ENCODE peak calls at places on chromosomes 3 and 15, in four cellular contexts. One of them, this sample, is unnamed.

GRCh38 chr3:152444029-152444641 is 175.4 kb downstream of the MBNL1 start:
- DNase-seq in astrocyte of the spinal cord: peak
- DNase-seq in Peyer's patch: no peak
- DNase-seq in H7: peak
- DNase-seq in this sample: peak

GRCh38 chr3:123719785-123720531 is 135.1 kb upstream of the HACD2 start:
- DNase-seq in Peyer's patch: no peak
- DNase-seq in H7: no peak
- DNase-seq in astrocyte of the spinal cord: no peak
- DNase-seq in this sample: no peak

GRCh38 chr3:39638286-39638685 is 170.8 kb downstream of the MOBP start:
- DNase-seq in Peyer's patch: no peak
- DNase-seq in H7: no peak
- DNase-seq in astrocyte of the spinal cord: no peak
- DNase-seq in this sample: no peak

GRCh38 chr3:143060906-143061305 is 58.7 kb upstream of the CHST2 start:
- DNase-seq in H7: no peak
- DNase-seq in astrocyte of the spinal cord: no peak
- DNase-seq in Peyer's patch: no peak
- DNase-seq in this sample: no peak

GRCh38 chr3:99049164-99049563 is 147.7 kb upstream of the DCBLD2 start:
- DNase-seq in astrocyte of the spinal cord: no peak
- DNase-seq in Peyer's patch: no peak
- DNase-seq in H7: no peak
- DNase-seq in this sample: no peak

GRCh38 chr3:74510261-74510660 is 104.2 kb downstream of the CNTN3 start:
- DNase-seq in H7: no peak
- DNase-seq in astrocyte of the spinal cord: no peak
- DNase-seq in Peyer's patch: no peak
- DNase-seq in this sample: no peak

GRCh38 chr15:59245583-59245982 is 38.9 kb downstream of the LDHAL6B start:
- DNase-seq in H7: no peak
- DNase-seq in Peyer's patch: no peak
- DNase-seq in astrocyte of the spinal cord: no peak
- DNase-seq in this sample: no peak

GRCh38 chr15:89103481-89104171 is 15.4 kb downstream of the ABHD2 start:
- DNase-seq in H7: no peak
- DNase-seq in astrocyte of the spinal cord: no peak
- DNase-seq in Peyer's patch: no peak
- DNase-seq in this sample: no peak

GRCh38 chr15:60091150-60091549 is 87.0 kb downstream of the FOXB1 start:
- DNase-seq in H7: no peak
- DNase-seq in Peyer's patch: no peak
- DNase-seq in astrocyte of the spinal cord: peak
- DNase-seq in this sample: peak

GRCh38 chr15:70267879-70268278 is 170.2 kb upstream of the TLE3 start:
- DNase-seq in Peyer's patch: no peak
- DNase-seq in H7: no peak
- DNase-seq in astrocyte of the spinal cord: peak
- DNase-seq in this sample: no peak

GRCh38 chr3:18228060-18228459 is 197.1 kb downstream of the SATB1 start:
- DNase-seq in astrocyte of the spinal cord: no peak
- DNase-seq in Peyer's patch: no peak
- DNase-seq in H7: no peak
- DNase-seq in this sample: no peak

DNA sequence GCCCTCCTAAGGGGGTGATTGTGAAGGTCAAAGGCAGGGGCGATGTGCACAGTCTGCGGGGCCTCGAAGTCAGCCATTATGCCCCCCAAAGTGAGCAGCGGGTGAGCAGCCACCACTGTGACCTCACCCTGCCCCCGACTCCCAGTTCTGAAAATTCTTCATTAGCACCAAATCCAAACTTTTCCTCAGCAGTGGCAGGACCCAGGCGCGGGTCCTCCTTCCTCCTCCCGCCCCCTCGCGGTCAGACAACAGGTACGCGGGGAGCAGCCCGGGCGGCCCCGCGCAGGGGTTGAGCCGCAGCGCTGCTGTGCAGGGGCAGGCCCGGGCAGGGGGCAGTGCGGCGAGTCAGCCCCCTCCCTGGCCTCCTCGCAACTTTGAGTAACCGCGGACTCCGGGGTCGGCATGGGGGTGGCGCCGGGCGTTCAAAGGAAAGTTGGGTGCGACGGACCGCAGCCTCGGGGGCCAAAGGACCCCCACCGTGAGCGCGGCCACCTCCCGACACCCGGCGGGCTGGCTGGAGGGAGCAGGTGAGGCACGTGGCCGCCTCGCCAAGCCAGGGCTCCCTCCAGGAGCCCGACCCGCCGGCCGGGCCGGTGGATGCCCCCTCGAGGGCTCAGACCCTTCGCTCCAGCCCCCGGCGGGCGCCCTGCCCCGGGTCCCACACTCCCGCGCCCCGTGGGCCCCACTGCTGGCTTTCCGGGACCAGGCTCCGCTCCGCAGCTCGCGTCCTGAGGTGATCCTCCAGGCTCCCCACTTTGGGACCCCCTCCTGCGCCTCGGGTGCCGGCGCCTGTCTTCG is 49.4 kb upstream of the CCDC174 start:
- DNase-seq in H7: peak
- DNase-seq in Peyer's patch: no peak
- DNase-seq in astrocyte of the spinal cord: no peak
- DNase-seq in this sample: no peak
- H3K4me3 ChIP-seq in H7: peak
- H3K4me3 ChIP-seq in Peyer's patch: peak
- H3K4me3 ChIP-seq in astrocyte of the spinal cord: no peak
- H3K4me3 ChIP-seq in this sample: no peak

GRCh38 chr3:131386429-131386926 is 4.9 kb downstream of the NUDT16 start:
- DNase-seq in Peyer's patch: no peak
- DNase-seq in H7: no peak
- DNase-seq in astrocyte of the spinal cord: peak
- DNase-seq in this sample: no peak
- H3K4me3 ChIP-seq in Peyer's patch: no peak
- H3K4me3 ChIP-seq in H7: no peak
- H3K4me3 ChIP-seq in astrocyte of the spinal cord: no peak
- H3K4me3 ChIP-seq in this sample: no peak

GRCh38 chr15:75456710-75457109 is 5.2 kb upstream of the SIN3A start:
- DNase-seq in Peyer's patch: no peak
- DNase-seq in H7: no peak
- DNase-seq in astrocyte of the spinal cord: no peak
- DNase-seq in this sample: peak
- H3K4me3 ChIP-seq in Peyer's patch: no peak
- H3K4me3 ChIP-seq in H7: no peak
- H3K4me3 ChIP-seq in astrocyte of the spinal cord: no peak
- H3K4me3 ChIP-seq in this sample: peak

DNA sequence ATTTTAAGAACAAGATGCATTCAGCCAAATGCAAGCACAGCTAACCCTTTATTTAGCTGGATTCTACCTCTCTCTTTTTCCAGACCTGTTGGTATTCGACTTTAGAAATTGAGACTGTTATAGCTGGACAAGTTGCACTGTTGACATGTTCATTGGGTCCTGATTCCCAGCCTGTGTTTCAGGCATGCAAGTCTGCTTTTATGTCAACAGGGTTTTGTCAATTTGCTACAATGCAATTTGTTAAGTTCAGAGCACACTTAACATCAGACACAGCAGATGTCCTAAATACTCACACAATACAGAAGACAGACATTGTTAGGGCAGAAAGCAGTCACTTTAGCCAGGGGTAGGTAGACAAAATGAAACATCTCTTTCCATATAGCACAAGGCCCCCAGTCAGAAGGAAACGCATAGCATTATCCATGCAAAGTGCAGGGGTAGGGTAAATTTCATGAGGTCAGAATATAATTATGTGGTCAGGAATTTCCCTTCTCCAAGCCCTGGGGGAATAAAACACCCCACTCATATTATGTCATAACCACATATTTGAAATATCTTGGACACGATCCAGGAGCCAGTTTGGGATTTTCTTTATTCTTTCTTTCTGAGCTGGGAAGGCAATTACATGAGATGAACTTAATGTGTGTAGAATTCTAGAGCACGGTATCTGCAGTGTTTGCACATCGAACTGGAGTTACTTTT is 504.1 kb downstream of the NTRK3 start:
- DNase-seq in Peyer's patch: no peak
- DNase-seq in H7: no peak
- DNase-seq in astrocyte of the spinal cord: peak
- DNase-seq in this sample: peak
- H3K4me3 ChIP-seq in Peyer's patch: no peak
- H3K4me3 ChIP-seq in H7: no peak
- H3K4me3 ChIP-seq in astrocyte of the spinal cord: no peak
- H3K4me3 ChIP-seq in this sample: no peak

GRCh38 chr3:49882182-49882581 is 12.5 kb upstream of the CAMKV start:
- DNase-seq in astrocyte of the spinal cord: no peak
- DNase-seq in Peyer's patch: no peak
- DNase-seq in H7: no peak
- DNase-seq in this sample: peak

GRCh38 chr3:49883992-49884391 is 14.3 kb upstream of the CAMKV start:
- DNase-seq in Peyer's patch: no peak
- DNase-seq in H7: no peak
- DNase-seq in astrocyte of the spinal cord: no peak
- DNase-seq in this sample: no peak

GRCh38 chr3:49879721-49880120 is 10.0 kb upstream of the CAMKV start:
- DNase-seq in H7: no peak
- DNase-seq in astrocyte of the spinal cord: no peak
- DNase-seq in Peyer's patch: no peak
- DNase-seq in this sample: no peak

GRCh38 chr3:49878686-49879085 is 9.0 kb upstream of the CAMKV start:
- DNase-seq in astrocyte of the spinal cord: no peak
- DNase-seq in Peyer's patch: no peak
- DNase-seq in H7: no peak
- DNase-seq in this sample: no peak

DNA sequence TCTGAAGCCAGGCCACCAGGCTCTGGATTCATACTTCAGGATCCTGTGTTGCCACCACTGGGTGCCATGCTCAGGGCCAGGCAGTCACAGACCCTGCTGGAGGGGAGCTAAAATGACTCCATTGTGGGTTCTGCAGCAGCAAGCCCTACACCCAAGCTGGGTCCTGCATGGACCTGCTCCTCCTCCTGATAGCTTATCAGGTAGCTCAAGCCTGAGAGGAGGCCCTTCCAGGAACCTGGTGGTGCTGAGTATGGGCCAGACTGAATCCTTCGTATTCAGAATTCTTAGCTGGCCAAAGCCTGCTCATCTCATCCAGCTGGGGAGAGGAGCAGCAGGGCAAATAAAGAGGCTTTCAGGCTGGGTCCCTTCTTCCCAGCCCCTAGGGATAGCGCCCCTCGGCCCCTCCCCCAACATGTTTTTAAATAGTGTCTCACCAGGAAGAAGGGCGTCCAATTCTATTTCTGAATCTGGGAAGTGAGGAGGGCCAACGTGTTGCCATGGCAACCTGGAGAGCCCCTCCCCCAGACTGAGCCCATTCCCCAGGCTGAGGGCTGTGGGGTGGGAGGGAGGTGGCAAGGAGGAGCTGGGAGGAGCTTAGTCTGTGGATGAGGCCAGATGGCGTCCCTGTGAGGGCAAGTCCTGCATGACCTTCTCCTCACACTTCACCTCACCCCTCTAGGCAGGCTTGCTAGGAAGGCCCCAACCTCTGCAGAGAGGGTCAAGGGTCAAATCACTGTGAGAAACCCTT is 11.0 kb upstream of the CAMKV start:
- DNase-seq in H7: peak
- DNase-seq in astrocyte of the spinal cord: no peak
- DNase-seq in Peyer's patch: no peak
- DNase-seq in this sample: no peak
- H3K4me3 ChIP-seq in H7: no peak
- H3K4me3 ChIP-seq in astrocyte of the spinal cord: no peak
- H3K4me3 ChIP-seq in Peyer's patch: no peak
- H3K4me3 ChIP-seq in this sample: no peak

GRCh38 chr3:116863842-116864626 is 154.5 kb downstream of the TUSC7 start:
- DNase-seq in Peyer's patch: no peak
- DNase-seq in astrocyte of the spinal cord: peak
- DNase-seq in H7: peak
- DNase-seq in this sample: peak
- H3K4me3 ChIP-seq in Peyer's patch: no peak
- H3K4me3 ChIP-seq in astrocyte of the spinal cord: peak
- H3K4me3 ChIP-seq in H7: peak
- H3K4me3 ChIP-seq in this sample: peak

GRCh38 chr3:10845240-10845761 is 29.3 kb downstream of the SLC6A11 start:
- DNase-seq in H7: no peak
- DNase-seq in astrocyte of the spinal cord: no peak
- DNase-seq in Peyer's patch: no peak
- DNase-seq in this sample: no peak

GRCh38 chr3:10848261-10848660 is 32.2 kb downstream of the SLC6A11 start:
- DNase-seq in astrocyte of the spinal cord: no peak
- DNase-seq in H7: no peak
- DNase-seq in Peyer's patch: no peak
- DNase-seq in this sample: no peak

GRCh38 chr3:10846657-10846975 is 30.6 kb downstream of the SLC6A11 start:
- DNase-seq in Peyer's patch: no peak
- DNase-seq in astrocyte of the spinal cord: no peak
- DNase-seq in H7: no peak
- DNase-seq in this sample: no peak

GRCh38 chr3:10843378-10843777 is 27.4 kb downstream of the SLC6A11 start:
- DNase-seq in astrocyte of the spinal cord: no peak
- DNase-seq in H7: no peak
- DNase-seq in Peyer's patch: no peak
- DNase-seq in this sample: no peak

GRCh38 chr3:10845839-10846656 is 30.0 kb downstream of the SLC6A11 start:
- DNase-seq in H7: no peak
- DNase-seq in astrocyte of the spinal cord: no peak
- DNase-seq in Peyer's patch: no peak
- DNase-seq in this sample: no peak
- H3K4me3 ChIP-seq in H7: no peak
- H3K4me3 ChIP-seq in astrocyte of the spinal cord: no peak
- H3K4me3 ChIP-seq in Peyer's patch: no peak
- H3K4me3 ChIP-seq in this sample: no peak